ENCODE peak calls at places on chromosomes 6 and 20, in eight cellular contexts. X is tibial nerve, K is A549, P is Peyer's patch, N is suprapubic skin, Y is spleen, Q is uterus, A is transverse colon. M is an unnamed sample. For H3K4me1, the result is how much of the 10 kb centered on the place peaks cover.

GRCh38 chr6:16273266-16273665 is 34.9 kb downstream of the GMPR start:
- DNase-seq in P (no peak), Q (no peak), Y (no peak), K (no peak), X (no peak), N (no peak), A (no peak), M (no peak)

GRCh38 chr20:31572042-31572700 is 32.9 kb upstream of the ID1 start:
- DNase-seq in P (no peak), Q (no peak), K (no peak), X (no peak), A (no peak), N (no peak), Y (no peak), M (no peak)

GRCh38 chr6:49269190-49269589 is 193.9 kb downstream of the MMUT start:
- DNase-seq in P (no peak), Y (no peak), Q (no peak), N (no peak), A (no peak), X (no peak), K (no peak), M (no peak)

GRCh38 chr6:159608961-159609673 is 83.9 kb downstream of the SOD2 start:
- DNase-seq in N (no peak), Y (no peak), Q (no peak), X (no peak), A (no peak), K (peak), P (no peak), M (no peak)

GRCh38 chr6:48134246-48134645 is 23.2 kb upstream of the PTCHD4 start:
- DNase-seq in Q (no peak), X (no peak), K (no peak), Y (no peak), N (no peak), P (no peak), A (no peak), M (no peak)

GRCh38 chr6:16391451-16391912 is 153.1 kb downstream of the GMPR start:
- DNase-seq in Y (no peak), A (no peak), K (no peak), N (no peak), P (no peak), X (no peak), Q (no peak), M (no peak)

GRCh38 chr6:32969685-32970412 is 1.5 kb downstream of the BRD2 start:
- DNase-seq in Y (peak), A (peak), N (peak), Q (peak), P (peak), K (peak), X (peak), M (no peak)

GRCh38 chr6:120994573-120994967 is 339.7 kb downstream of the TBC1D32 start:
- DNase-seq in N (no peak), X (no peak), Y (no peak), Q (no peak), A (no peak), P (no peak), K (no peak), M (no peak)

GRCh38 chr6:63440594-63440993 is 120.8 kb upstream of the LGSN start:
- DNase-seq in K (peak), A (no peak), Q (no peak), X (no peak), N (no peak), P (no peak), Y (no peak), M (no peak)

GRCh38 chr6:33702345-33702977 is 9.0 kb downstream of the UQCC2 start:
- DNase-seq in P (peak), N (peak), X (no peak), Q (no peak), K (peak), A (peak), Y (peak), M (no peak)

GRCh38 chr6:116111552-116112528 is 11.2 kb downstream of the NT5DC1 start:
- DNase-seq in K (peak), Y (no peak), A (peak), Q (no peak), P (peak), N (no peak), X (no peak), M (no peak)

GRCh38 chr20:58141496-58141895 is 87.0 kb downstream of the ANKRD60 start:
- DNase-seq in N (peak), A (no peak), Y (no peak), Q (no peak), K (no peak), P (no peak), X (peak), M (no peak)

GRCh38 chr6:30725713-30726505 is 5.8 kb downstream of the TUBB start:
- DNase-seq in X (no peak), P (no peak), N (no peak), Y (peak), K (no peak), Q (no peak), A (no peak), M (no peak)

GRCh38 chr6:108559884-108560462 is 744 bp upstream of the FOXO3 start:
- DNase-seq in N (peak), X (peak), K (no peak), A (peak), Q (peak), P (peak), Y (peak), M (no peak)

GRCh38 chr6:146364816-146365594 is 178.6 kb upstream of the RAB32 start:
- DNase-seq in P (no peak), X (no peak), Q (no peak), A (no peak), Y (no peak), K (no peak), N (no peak), M (no peak)

GRCh38 chr20:20552076-20552475 is 160.4 kb downstream of the RALGAPA2 start:
- DNase-seq in Q (no peak), P (no peak), Y (no peak), K (no peak), N (no peak), X (no peak), A (no peak), M (no peak)

GRCh38 chr20:13342469-13343242 is 121.6 kb downstream of the ISM1 start:
- DNase-seq in A (no peak), Y (no peak), X (no peak), N (peak), Q (no peak), P (no peak), K (no peak), M (no peak)

GRCh38 chr6:127176175-127176574 is 57.7 kb downstream of the RSPO3 start:
- DNase-seq in Q (peak), K (no peak), N (no peak), A (no peak), Y (no peak), X (no peak), P (no peak), M (no peak)

GRCh38 chr20:32562495-32562911 is 22.6 kb downstream of the NOL4L start:
- DNase-seq in A (no peak), P (no peak), X (no peak), Q (no peak), Y (no peak), K (no peak), N (no peak), M (no peak)

GRCh38 chr6:74137910-74138309 is 441.9 kb downstream of the CD109 start:
- DNase-seq in K (no peak), P (no peak), X (no peak), Y (no peak), A (no peak), N (no peak), Q (no peak), M (no peak)

GRCh38 chr6:105550961-105551625 is 148.2 kb upstream of the PREP start:
- DNase-seq in P (no peak), Y (no peak), K (no peak), A (no peak), Q (no peak), N (no peak), X (no peak), M (no peak)

GRCh38 chr20:15236812-15237211 is 899.4 kb upstream of the FLRT3 start:
- DNase-seq in P (peak), Q (no peak), N (no peak), K (peak), A (peak), X (no peak), Y (no peak), M (no peak)

GRCh38 chr6:161141173-161141572 is 132.7 kb downstream of the AGPAT4 start:
- DNase-seq in X (no peak), Q (no peak), N (no peak), P (no peak), K (no peak), A (no peak), Y (no peak), M (no peak)

GRCh38 chr20:48405909-48406308 is 421.9 kb downstream of the PREX1 start:
- DNase-seq in K (no peak), A (no peak), Y (no peak), N (no peak), X (no peak), Q (no peak), P (no peak), M (no peak)

GRCh38 chr6:135667694-135668455 is 170.3 kb upstream of the AHI1 start:
- DNase-seq in Y (peak), Q (peak), N (no peak), X (no peak), K (peak), P (no peak), A (no peak), M (no peak)

GRCh38 chr6:48084201-48084600 is 26.8 kb downstream of the PTCHD4 start:
- DNase-seq in Q (no peak), N (no peak), X (no peak), Y (no peak), K (no peak), P (no peak), A (no peak), M (no peak)

GRCh38 chr20:43835944-43836540 is 78.6 kb upstream of the TOX2 start:
- DNase-seq in P (no peak), K (no peak), A (no peak), Q (no peak), N (no peak), X (no peak), Y (no peak), M (no peak)

GRCh38 chr6:7468382-7469081 is 72.9 kb upstream of the DSP start:
- DNase-seq in N (no peak), P (no peak), A (no peak), Y (no peak), Q (peak), X (no peak), K (peak), M (no peak)

GRCh38 chr6:163189609-163190008 is 224.9 kb upstream of the QKI start:
- DNase-seq in P (no peak), Y (no peak), K (no peak), X (no peak), Q (no peak), A (no peak), N (no peak), M (no peak)

GRCh38 chr6:147724454-147724853 is 216.0 kb downstream of the SAMD5 start:
- DNase-seq in K (no peak), X (no peak), N (no peak), P (no peak), Q (no peak), Y (no peak), A (no peak), M (no peak)

GRCh38 chr6:131937219-131937618 is 14.0 kb downstream of the CCN2 start:
- DNase-seq in X (no peak), P (no peak), K (no peak), N (no peak), Q (no peak), Y (no peak), A (no peak), M (no peak)

GRCh38 chr6:2658788-2659187 is 91.9 kb downstream of the MYLK4 start:
- DNase-seq in A (no peak), X (no peak), K (no peak), P (no peak), Y (no peak), N (no peak), Q (no peak), M (no peak)

GRCh38 chr6:148924226-148924989 is 177.6 kb downstream of the UST start:
- DNase-seq in N (no peak), X (no peak), Y (no peak), K (no peak), P (no peak), A (no peak), Q (no peak), M (no peak)
- TF ChIP-seq POLR2A in N (no peak), X (no peak), Y (no peak), K (no peak), P (no peak), A (no peak), Q (no peak), M (no peak)

DNA sequence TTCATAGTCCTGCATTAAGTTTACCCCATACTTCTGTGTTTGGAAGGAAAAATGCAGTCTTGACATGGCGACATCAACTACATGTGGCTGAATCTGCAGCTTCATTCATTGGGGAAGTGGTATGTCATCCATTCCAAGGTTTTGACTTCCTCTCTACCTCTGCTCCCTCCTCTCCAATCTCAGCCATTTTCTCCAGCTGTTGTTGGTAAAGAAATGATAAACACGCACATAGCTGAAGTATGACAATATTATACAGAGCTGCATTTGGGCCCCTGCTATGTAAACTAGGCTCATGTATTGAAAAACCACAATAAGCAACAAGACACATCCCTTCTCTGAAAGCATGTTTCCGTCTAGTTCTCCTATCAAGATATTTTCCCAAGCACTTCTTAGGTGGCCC is 39.2 kb upstream of the NEDD9 start:
- DNase-seq in P (no peak), Y (no peak), Q (no peak), X (no peak), K (no peak), N (no peak), A (no peak), M (no peak)
- H3K4me1 ChIP-seq in P (under half), Y (under half), Q (under half), X (under half), K (half or more), N (under half), A (under half), M (under half)

GRCh38 chr20:63536241-63536977 is 767 bp downstream of the PTK6 start:
- DNase-seq in P (no peak), Y (peak), N (no peak), K (peak), Q (no peak), A (peak), X (no peak), M (no peak)

GRCh38 chr20:63536997-63537524 is at the start of gene PTK6:
- DNase-seq in A (peak), K (peak), X (no peak), N (no peak), Q (no peak), P (peak), Y (peak), M (no peak)

GRCh38 chr20:63538204-63539091 is 1.3 kb upstream of the PTK6 start:
- DNase-seq in Y (no peak), Q (no peak), X (no peak), P (peak), N (no peak), A (peak), K (peak), M (no peak)

GRCh38 chr20:63539092-63539430 is 1.9 kb upstream of the PTK6 start:
- DNase-seq in X (no peak), N (no peak), A (no peak), Q (no peak), P (no peak), K (no peak), Y (no peak), M (no peak)

GRCh38 chr20:63537525-63538203 is 488 bp upstream of the PTK6 start:
- DNase-seq in X (peak), A (peak), Q (peak), Y (peak), N (peak), P (peak), K (peak), M (peak)
- TF ChIP-seq POLR2A in X (no peak), A (peak), Q (peak), Y (no peak), N (peak), P (peak), K (peak), M (peak)

DNA sequence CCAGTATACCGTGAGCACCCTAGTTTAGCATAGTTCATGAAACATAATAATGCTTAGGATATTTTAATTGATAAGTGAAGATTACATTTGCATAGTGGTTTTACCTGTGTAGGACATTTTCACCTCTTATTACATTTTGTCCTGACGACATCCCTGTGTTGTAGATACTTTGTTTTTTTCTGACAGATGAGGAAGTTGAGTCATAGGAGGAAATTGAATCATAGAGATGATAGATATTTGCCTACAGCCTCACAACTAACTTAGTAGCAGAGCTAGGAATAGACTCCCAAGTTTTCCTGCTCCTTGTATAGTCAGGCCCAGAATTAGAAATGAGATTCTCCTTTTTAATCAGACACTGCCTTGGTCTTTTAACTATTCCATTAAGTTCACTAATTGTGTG is 100.5 kb upstream of the SUPT3H start:
- DNase-seq in K (no peak), N (no peak), Q (no peak), X (no peak), P (no peak), A (no peak), Y (no peak), M (no peak)
- H3K4me1 ChIP-seq in K (under half), N (under half), Q (under half), X (half or more), P (under half), A (under half), Y (under half), M (under half)

GRCh38 chr6:110876170-110876773 is 1.7 kb downstream of the AMD1 start:
- DNase-seq in Y (peak), K (peak), N (peak), X (peak), A (peak), P (peak), Q (peak), M (peak)
- TF ChIP-seq POLR2A in Y (peak), K (peak), N (peak), X (peak), A (peak), P (peak), Q (peak), M (peak)

GRCh38 chr6:154242617-154243357 is 113.8 kb downstream of the IPCEF1 start:
- DNase-seq in A (no peak), N (no peak), Q (no peak), P (no peak), Y (no peak), K (no peak), X (no peak), M (no peak)
- H3K4me1 ChIP-seq in A (under half), N (under half), Q (under half), P (under half), Y (half or more), K (under half), X (under half), M (under half)

DNA sequence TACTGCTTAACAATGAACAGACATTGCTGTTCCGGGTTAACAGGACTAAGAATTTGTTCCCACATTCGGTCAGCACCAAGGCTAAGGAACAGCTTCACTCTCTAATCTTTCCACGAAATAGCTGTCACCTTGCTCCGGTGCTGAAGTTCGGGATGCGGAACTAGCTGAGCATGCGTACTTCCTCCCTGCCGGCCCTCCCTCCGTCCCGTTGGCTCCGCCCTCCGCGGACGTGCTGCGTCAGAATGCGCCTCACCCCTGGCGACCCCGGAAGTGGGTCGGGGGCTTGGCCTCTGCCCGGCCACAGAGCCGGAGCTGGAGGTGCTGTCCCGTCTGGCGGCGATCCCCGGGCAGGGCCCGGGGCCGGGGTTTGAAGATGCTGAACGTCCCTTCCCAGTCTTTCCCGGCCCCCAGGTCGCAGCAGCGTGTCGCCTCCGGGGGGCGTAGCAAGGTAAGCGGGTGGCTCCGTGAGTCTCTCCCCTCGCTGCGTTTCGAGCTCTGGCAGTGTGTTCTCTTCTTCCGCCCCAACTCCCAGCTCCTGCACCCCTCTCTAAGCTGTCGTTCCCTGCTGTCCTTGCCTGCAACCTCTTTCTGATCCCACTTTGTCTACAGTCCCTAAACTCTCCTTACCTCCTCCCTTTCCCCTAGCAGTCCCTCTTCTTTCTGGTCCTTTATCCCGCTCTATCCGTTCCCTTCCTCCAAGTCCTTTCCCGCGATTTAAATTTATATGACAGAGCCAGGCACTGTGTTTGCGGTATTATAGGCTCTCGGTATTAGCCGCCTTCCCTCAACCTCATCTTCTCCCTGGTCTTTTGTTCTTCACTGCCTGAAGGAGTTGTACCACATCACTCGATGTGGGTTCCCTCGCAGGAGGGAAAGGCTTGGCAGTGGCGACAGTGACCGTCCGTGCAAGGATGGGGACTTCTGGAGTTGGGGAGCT is at the start of gene CYB5R4:
- DNase-seq in Q (peak), X (peak), N (peak), A (peak), Y (peak), K (peak), P (peak), M (peak)
- TF ChIP-seq POLR2A in Q (peak), X (peak), N (peak), A (peak), Y (peak), K (peak), P (peak), M (no peak)

M was measured in esophagus squamous epithelium.